ENCODE peak calls at places on chromosomes 13 and 19, in six cellular contexts. V is A673, M is right atrium auricular region, E is IMR-90, N is stomach, K is adrenal gland. L is an unnamed sample.

GRCh38 chr13:106140476-106140875 is 395.0 kb downstream of the EFNB2 start:
- DNase-seq in V (no peak), M (no peak), E (no peak), N (no peak), K (no peak), L (no peak)

GRCh38 chr19:39409207-39409885 is 2.7 kb downstream of the ZFP36 start:
- DNase-seq in V (peak; percentile 60), M (peak; percentile 93), E (peak; percentile 61), N (peak; percentile 97), K (peak; percentile 81), L (peak; percentile 88)

GRCh38 chr13:77239312-77239711 is 87.6 kb downstream of the MYCBP2 start:
- DNase-seq in V (no peak), M (no peak), E (peak; percentile 48), N (no peak), K (peak; percentile 16), L (peak; percentile 2)

GRCh38 chr13:113765241-113765910 is 6.3 kb downstream of the TMEM255B start:
- DNase-seq in V (peak; percentile 39), M (no peak), E (no peak), N (no peak), K (no peak), L (no peak)

GRCh38 chr19:14383898-14384669 is 2.8 kb downstream of the ADGRE5 start:
- DNase-seq in V (peak; percentile 66), M (peak; percentile 68), E (peak; percentile 55), N (no peak), K (peak; percentile 60), L (peak; percentile 40)

GRCh38 chr13:109816979-109817275 is 30.5 kb upstream of the IRS2 start:
- DNase-seq in V (no peak), M (no peak), E (peak; percentile 21), N (no peak), K (no peak), L (no peak)

GRCh38 chr19:6589711-6590457 is 1.1 kb downstream of the CD70 start:
- DNase-seq in V (no peak), M (no peak), E (no peak), N (no peak), K (no peak), L (no peak)

GRCh38 chr19:3135961-3136683 is at the start of gene GNA15:
- DNase-seq in V (no peak), M (no peak), E (no peak), N (peak; percentile 61), K (no peak), L (peak; percentile 76)

GRCh38 chr13:29239653-29240525 is 355.6 kb downstream of the SLC7A1 start:
- DNase-seq in V (no peak), M (no peak), E (no peak), N (no peak), K (no peak), L (no peak)

GRCh38 chr19:9935409-9936062 is 779 bp downstream of the OLFM2 start:
- DNase-seq in V (no peak), M (no peak), E (no peak), N (no peak), K (no peak), L (no peak)

GRCh38 chr13:60158321-60158801 is 5.4 kb downstream of the DIAPH3 start:
- DNase-seq in V (peak; percentile 61), M (no peak), E (no peak), N (no peak), K (no peak), L (no peak)

GRCh38 chr13:33087091-33087490 is 70.9 kb downstream of the KL start:
- DNase-seq in V (no peak), M (no peak), E (no peak), N (no peak), K (no peak), L (no peak)

GRCh38 chr13:97810152-97810551 is 143.3 kb upstream of the IPO5 start:
- DNase-seq in V (peak; percentile 54), M (no peak), E (peak; percentile 14), N (no peak), K (no peak), L (peak; percentile 18)

GRCh38 chr19:51799998-51800848 is 5.3 kb downstream of the FPR3 start:
- DNase-seq in V (no peak), M (peak; percentile 94), E (peak; percentile 60), N (no peak), K (peak; percentile 87), L (no peak)

GRCh38 chr19:51294211-51294976 is 17.1 kb upstream of the IGLON5 start:
- DNase-seq in V (no peak), M (no peak), E (no peak), N (no peak), K (no peak), L (no peak)

GRCh38 chr19:1151037-1151716 is 22.9 kb downstream of the SBNO2 start:
- DNase-seq in V (no peak), M (no peak), E (no peak), N (no peak), K (no peak), L (no peak)

GRCh38 chr19:1147934-1148549 is 26.0 kb downstream of the SBNO2 start:
- DNase-seq in V (no peak), M (no peak), E (no peak), N (no peak), K (no peak), L (no peak)

GRCh38 chr19:1146858-1147780 is 26.9 kb downstream of the SBNO2 start:
- DNase-seq in V (no peak), M (no peak), E (no peak), N (no peak), K (no peak), L (no peak)

GRCh38 chr19:1150333-1151036 is 23.6 kb downstream of the SBNO2 start:
- DNase-seq in V (no peak), M (no peak), E (no peak), N (no peak), K (no peak), L (no peak)

GRCh38 chr19:1149259-1150045 is 24.6 kb downstream of the SBNO2 start:
- DNase-seq in V (no peak), M (no peak), E (no peak), N (no peak), K (no peak), L (no peak)
- H3K36me3 ChIP-seq in V (no peaks in the 10 kb centered on the region), M (peaks cover 19% of the 10 kb centered on the region), E (peaks cover 60% of the 10 kb centered on the region), N (peaks cover 86% of the 10 kb centered on the region), K (no peaks in the 10 kb centered on the region), L (peaks cover 34% of the 10 kb centered on the region)

GRCh38 chr19:7636691-7637373 is at the start of gene STXBP2:
- DNase-seq in V (peak; percentile 75), M (no peak), E (no peak), N (peak; percentile 93), K (peak; percentile 55), L (peak; percentile 47)
- TF ChIP-seq CTCF in V (no peak), M (no peak), E (no peak), N (peak; percentile 26), K (no peak), L (no peak)

GRCh38 chr13:45933203-45934014 is 81.9 kb upstream of the SIAH3 start:
- DNase-seq in V (no peak), M (no peak), E (no peak), N (no peak), K (no peak), L (no peak)
- H3K27me3 ChIP-seq in V (no peaks in the 10 kb centered on the region), M (no peaks in the 10 kb centered on the region), E (peaks cover 40% of the 10 kb centered on the region), N (peaks cover 12% of the 10 kb centered on the region), K (no peaks in the 10 kb centered on the region), L (no peaks in the 10 kb centered on the region)

GRCh38 chr19:8526345-8527062 is 12.5 kb upstream of the ZNF414 start:
- DNase-seq in V (peak; percentile 94), M (peak; percentile 92), E (peak; percentile 88), N (peak; percentile 93), K (peak; percentile 95), L (peak; percentile 72)
- H3K36me3 ChIP-seq in V (no peaks in the 10 kb centered on the region), M (no peaks in the 10 kb centered on the region), E (no peaks in the 10 kb centered on the region), N (peaks cover 5% of the 10 kb centered on the region), K (no peaks in the 10 kb centered on the region), L (no peaks in the 10 kb centered on the region)

GRCh38 chr13:37429976-37430375 is 168.6 kb downstream of the POSTN start:
- DNase-seq in V (no peak), M (no peak), E (peak; percentile 98), N (no peak), K (no peak), L (peak; percentile 71)

GRCh38 chr13:37427843-37428494 is 170.6 kb downstream of the POSTN start:
- DNase-seq in V (no peak), M (no peak), E (no peak), N (no peak), K (no peak), L (no peak)
- TF ChIP-seq CTCF in V (peak; percentile 37), M (no peak), E (no peak), N (no peak), K (no peak), L (no peak)

DNA sequence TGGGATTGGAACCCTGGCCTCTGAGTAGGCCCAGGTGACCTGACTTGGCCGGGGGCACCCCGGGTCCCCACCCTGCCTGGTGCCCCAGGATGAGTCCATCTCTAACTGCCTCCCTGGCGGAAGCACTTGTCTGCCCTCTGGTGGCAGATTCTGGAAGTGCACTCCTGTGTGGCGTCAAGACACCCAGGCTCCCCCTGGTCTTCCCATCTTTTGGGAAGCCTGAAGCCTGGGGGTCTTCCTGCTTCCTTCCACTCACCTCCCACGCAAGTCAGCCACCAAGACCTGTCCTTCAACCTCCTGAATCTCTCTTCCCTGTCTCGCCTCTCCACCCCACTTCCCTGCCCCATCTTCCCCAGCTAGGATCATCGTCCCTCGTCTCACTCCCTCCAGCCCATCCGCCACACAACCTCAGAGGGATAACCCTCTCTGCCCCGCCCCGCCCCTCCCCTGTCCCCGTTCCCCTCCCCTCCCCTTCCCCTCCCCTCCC is 7.4 kb downstream of the RABAC1 start:
- DNase-seq in V (peak; percentile 86), M (peak; percentile 83), E (peak; percentile 65), N (peak; percentile 87), K (peak; percentile 68), L (peak; percentile 61)
- H3K27me3 ChIP-seq in V (no peaks in the 10 kb centered on the region), M (no peaks in the 10 kb centered on the region), E (no peaks in the 10 kb centered on the region), N (no peaks in the 10 kb centered on the region), K (no peaks in the 10 kb centered on the region), L (no peaks in the 10 kb centered on the region)

DNA sequence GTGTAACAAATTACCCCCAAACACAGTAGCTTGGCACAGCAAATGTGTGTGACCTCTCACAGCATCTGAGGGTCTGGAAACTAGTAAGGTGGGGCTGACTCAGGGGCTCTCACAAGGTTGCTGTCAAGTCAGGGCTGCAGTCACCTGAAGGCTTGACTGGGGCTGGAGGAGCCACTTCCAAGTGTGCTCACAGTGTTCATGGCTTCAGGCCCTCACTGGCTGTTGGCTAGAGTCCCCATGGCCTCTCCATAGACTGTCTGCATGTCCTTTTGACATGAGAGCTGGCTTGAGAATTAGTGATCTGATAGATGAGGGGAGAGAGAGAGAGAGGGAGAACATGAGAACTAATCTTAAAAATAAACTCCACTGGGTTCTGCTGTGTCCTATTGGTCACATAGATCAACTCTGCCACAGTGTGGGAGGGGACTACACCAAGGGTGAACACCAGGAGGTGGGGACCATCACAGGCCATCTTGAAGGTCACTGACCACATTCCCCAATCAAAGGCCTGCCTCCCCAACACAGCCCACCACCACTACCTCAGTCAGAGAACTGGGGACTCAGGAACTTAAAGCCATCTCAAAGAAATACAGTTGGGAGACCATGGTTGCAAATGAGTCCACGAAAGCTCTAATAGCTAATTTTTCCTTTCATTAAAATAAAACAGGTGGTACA is 38.2 kb upstream of the KATNAL1 start:
- DNase-seq in V (no peak), M (no peak), E (no peak), N (no peak), K (no peak), L (no peak)
- H3K36me3 ChIP-seq in V (no peaks in the 10 kb centered on the region), M (no peaks in the 10 kb centered on the region), E (no peaks in the 10 kb centered on the region), N (no peaks in the 10 kb centered on the region), K (no peaks in the 10 kb centered on the region), L (no peaks in the 10 kb centered on the region)

L was measured in bronchial epithelial cell.